ENCODE peak calls at places on chromosomes 12 and 14, in five cellular contexts. One of them, this sample, is unnamed.

GRCh38 chr12:111715242-111715641 is 29.4 kb downstream of the ACAD10 start:
- DNase-seq in colonic mucosa: no peak
- DNase-seq in HuH-7.5: no peak
- DNase-seq in body of pancreas: no peak
- DNase-seq in Right ventricle myocardium superior: peak
- DNase-seq in this sample: peak

GRCh38 chr12:103011974-103012763 is 54.7 kb downstream of the ASCL1 start:
- DNase-seq in colonic mucosa: no peak
- DNase-seq in HuH-7.5: no peak
- DNase-seq in body of pancreas: no peak
- DNase-seq in Right ventricle myocardium superior: no peak
- DNase-seq in this sample: no peak

GRCh38 chr12:110555509-110556406 is 27.4 kb downstream of the PPTC7 start:
- DNase-seq in colonic mucosa: no peak
- DNase-seq in HuH-7.5: no peak
- DNase-seq in body of pancreas: no peak
- DNase-seq in Right ventricle myocardium superior: no peak
- DNase-seq in this sample: no peak

GRCh38 chr14:101004954-101005353 is 101.4 kb upstream of the RTL1 start:
- DNase-seq in colonic mucosa: no peak
- DNase-seq in HuH-7.5: no peak
- DNase-seq in body of pancreas: no peak
- DNase-seq in Right ventricle myocardium superior: no peak
- DNase-seq in this sample: no peak

GRCh38 chr12:99111600-99111999 is 466.5 kb downstream of the APAF1 start:
- DNase-seq in colonic mucosa: no peak
- DNase-seq in HuH-7.5: no peak
- DNase-seq in body of pancreas: no peak
- DNase-seq in Right ventricle myocardium superior: no peak
- DNase-seq in this sample: no peak

GRCh38 chr14:99177876-99178630 is 93.9 kb downstream of the BCL11B start:
- DNase-seq in colonic mucosa: no peak
- DNase-seq in HuH-7.5: no peak
- DNase-seq in body of pancreas: no peak
- DNase-seq in Right ventricle myocardium superior: no peak
- DNase-seq in this sample: no peak

GRCh38 chr12:48997719-48998496 is 1.3 kb downstream of the DDN start:
- DNase-seq in colonic mucosa: no peak
- DNase-seq in HuH-7.5: peak
- DNase-seq in body of pancreas: no peak
- DNase-seq in Right ventricle myocardium superior: no peak
- DNase-seq in this sample: no peak

GRCh38 chr12:115988629-115989563 is 288.6 kb downstream of the MED13L start:
- DNase-seq in colonic mucosa: no peak
- DNase-seq in HuH-7.5: no peak
- DNase-seq in body of pancreas: no peak
- DNase-seq in Right ventricle myocardium superior: no peak
- DNase-seq in this sample: no peak

GRCh38 chr12:116551952-116552749 is 7.0 kb upstream of the MAP1LC3B2 start:
- DNase-seq in colonic mucosa: no peak
- DNase-seq in HuH-7.5: no peak
- DNase-seq in body of pancreas: no peak
- DNase-seq in Right ventricle myocardium superior: no peak
- DNase-seq in this sample: no peak

GRCh38 chr12:52370906-52371608 is 3.8 kb upstream of the KRT85 start:
- DNase-seq in colonic mucosa: peak
- DNase-seq in HuH-7.5: no peak
- DNase-seq in body of pancreas: peak
- DNase-seq in Right ventricle myocardium superior: peak
- DNase-seq in this sample: peak

GRCh38 chr14:58227096-58227819 is 17.4 kb upstream of the PSMA3 start:
- DNase-seq in colonic mucosa: no peak
- DNase-seq in HuH-7.5: no peak
- DNase-seq in body of pancreas: no peak
- DNase-seq in Right ventricle myocardium superior: no peak
- DNase-seq in this sample: no peak

GRCh38 chr12:95766356-95767019 is 24.1 kb downstream of the NTN4 start:
- DNase-seq in colonic mucosa: no peak
- DNase-seq in HuH-7.5: no peak
- DNase-seq in body of pancreas: no peak
- DNase-seq in Right ventricle myocardium superior: no peak
- DNase-seq in this sample: no peak

GRCh38 chr12:93050026-93050747 is 121.1 kb upstream of the EEA1 start:
- DNase-seq in colonic mucosa: no peak
- DNase-seq in HuH-7.5: no peak
- DNase-seq in body of pancreas: no peak
- DNase-seq in Right ventricle myocardium superior: no peak
- DNase-seq in this sample: no peak

GRCh38 chr14:99531221-99532096 is 50.2 kb downstream of the CCNK start:
- DNase-seq in colonic mucosa: no peak
- DNase-seq in HuH-7.5: no peak
- DNase-seq in body of pancreas: no peak
- DNase-seq in Right ventricle myocardium superior: no peak
- DNase-seq in this sample: no peak

GRCh38 chr12:115897718-115898117 is 379.8 kb downstream of the MED13L start:
- DNase-seq in colonic mucosa: no peak
- DNase-seq in HuH-7.5: no peak
- DNase-seq in body of pancreas: no peak
- DNase-seq in Right ventricle myocardium superior: no peak
- DNase-seq in this sample: no peak

GRCh38 chr14:71322660-71323250 is 415.5 kb downstream of the PCNX1 start:
- DNase-seq in colonic mucosa: no peak
- DNase-seq in HuH-7.5: no peak
- DNase-seq in body of pancreas: peak
- DNase-seq in Right ventricle myocardium superior: no peak
- DNase-seq in this sample: peak